ENCODE peak calls at places on chromosomes 7 and 10, in six cellular contexts. J is iPS DF 6.9; Q is NCI-H187; M is EL; X is globus pallidus; Z is effector memory CD8-positive, alpha-beta T cell. W is an unnamed sample.

GRCh38 chr7:98949336-98950044 is 71.2 kb downstream of the TRRAP start:
- DNase-seq in J (no peak), Q (no peak), M (no peak), X (peak), Z (no peak), W (no peak)

GRCh38 chr10:18659784-18660561 is 742 bp downstream of the ARL5B start:
- DNase-seq in J (no peak), Q (no peak), M (peak), X (no peak), Z (no peak), W (no peak)

GRCh38 chr10:43680035-43680434 is 31.4 kb upstream of the ZNF32 start:
- DNase-seq in J (no peak), Q (no peak), M (peak), X (no peak), Z (no peak), W (peak)

GRCh38 chr10:53699684-53700083 is 927.1 kb upstream of the MBL2 start:
- DNase-seq in J (no peak), Q (no peak), M (no peak), X (no peak), Z (no peak), W (no peak)

GRCh38 chr7:34995757-34996156 is 41.5 kb downstream of the DPY19L1 start:
- DNase-seq in J (no peak), Q (no peak), M (no peak), X (no peak), Z (no peak), W (no peak)

GRCh38 chr7:44460325-44460724 is 30.1 kb downstream of the NUDCD3 start:
- DNase-seq in J (no peak), Q (no peak), M (no peak), X (no peak), Z (peak), W (no peak)

GRCh38 chr7:134593530-134594392 is 44.9 kb downstream of the AKR1B15 start:
- DNase-seq in J (no peak), Q (no peak), M (peak), X (peak), Z (no peak), W (peak)

GRCh38 chr10:102743588-102744373 is at the start of gene WBP1L:
- DNase-seq in J (peak), Q (peak), M (peak), X (peak), Z (peak), W (peak)

GRCh38 chr10:67259319-67259929 is 333.6 kb downstream of the LRRTM3 start:
- DNase-seq in J (no peak), Q (no peak), M (no peak), X (no peak), Z (no peak), W (no peak)

GRCh38 chr7:121102619-121103018 is 114.1 kb downstream of the CPED1 start:
- DNase-seq in J (no peak), Q (no peak), M (no peak), X (no peak), Z (no peak), W (no peak)

GRCh38 chr7:115475774-115476407 is 554.0 kb downstream of the MDFIC start:
- DNase-seq in J (no peak), Q (no peak), M (no peak), X (no peak), Z (no peak), W (peak)

W was measured in astrocyte.